ENCODE peak calls at places on chromosomes 12 and 14, in four cellular contexts. X is CD4-positive, alpha-beta T cell; F is iPS-NIHi11; U is left cardiac atrium. K is an unnamed sample.

GRCh38 chr12:113422030-113422900 is at the start of gene SDSL:
- DNase-seq in X (no peak), U (peak), F (peak), K (peak)

GRCh38 chr12:48779869-48780268 is 9.0 kb downstream of the ADCY6 start:
- DNase-seq in F (no peak), X (no peak), U (peak), K (no peak)

GRCh38 chr12:79006306-79006705 is 141.7 kb downstream of the SYT1 start:
- DNase-seq in U (no peak), X (no peak), F (no peak), K (no peak)

GRCh38 chr14:53035796-53036195 is 84.9 kb upstream of the FERMT2 start:
- DNase-seq in F (no peak), X (no peak), U (no peak), K (no peak)

GRCh38 chr12:7190268-7191055 is 976 bp downstream of the PEX5 start:
- DNase-seq in F (peak), X (peak), U (peak), K (peak)

GRCh38 chr12:49664167-49664566 is 40.8 kb downstream of the PRPF40B start:
- DNase-seq in X (no peak), U (no peak), F (no peak), K (no peak)

GRCh38 chr14:99318959-99319295 is 46.9 kb upstream of the BCL11B start:
- DNase-seq in F (no peak), X (no peak), U (no peak), K (no peak)

GRCh38 chr12:29611906-29612305 is 114.4 kb upstream of the OVCH1 start:
- DNase-seq in F (no peak), X (no peak), U (no peak), K (no peak)

GRCh38 chr12:27335364-27336145 is 2.9 kb downstream of the BMAL2 start:
- DNase-seq in X (no peak), U (no peak), F (no peak), K (no peak)

GRCh38 chr12:55717397-55718007 is 1.7 kb downstream of the BLOC1S1 start:
- DNase-seq in X (no peak), F (no peak), U (no peak), K (no peak)

GRCh38 chr12:3544296-3544965 is 53.4 kb downstream of the PRMT8 start:
- DNase-seq in U (no peak), F (no peak), X (no peak), K (no peak)

GRCh38 chr14:63470877-63471565 is 72.2 kb downstream of the PPP2R5E start:
- DNase-seq in U (no peak), F (no peak), X (no peak), K (no peak)

GRCh38 chr12:104285740-104286537 is 17.6 kb upstream of the EID3 start:
- DNase-seq in U (no peak), X (no peak), F (no peak), K (peak)

K was measured in cerebellar cortex.